ENCODE peak calls at places on chromosome 6, in four cellular contexts. G, Y, T and N are unnamed samples.

GRCh38 chr6:35370124-35370741 is 27.9 kb downstream of the PPARD start:
- DNase-seq in G (peak; percentile 73), Y (peak; percentile 65), T (no peak), N (no peak)

GRCh38 chr6:165515963-165516624 is 146.9 kb downstream of the PDE10A start:
- DNase-seq in G (peak; percentile 35), Y (no peak), T (no peak), N (no peak)

GRCh38 chr6:163354085-163354484 is 60.4 kb upstream of the QKI start:
- DNase-seq in G (no peak), Y (no peak), T (no peak), N (no peak)

GRCh38 chr6:39225946-39226437 is 3.3 kb downstream of the KCNK5 start:
- DNase-seq in G (no peak), Y (no peak), T (peak; percentile 59), N (no peak)

GRCh38 chr6:108365488-108365887 is 70.6 kb downstream of the AFG1L start:
- DNase-seq in G (no peak), Y (no peak), T (no peak), N (no peak)

GRCh38 chr6:99219788-99220187 is 129.7 kb downstream of the FAXC start:
- DNase-seq in G (peak; percentile 24), Y (no peak), T (no peak), N (no peak)

GRCh38 chr6:39207421-39208232 is 21.6 kb downstream of the KCNK5 start:
- DNase-seq in G (no peak), Y (no peak), T (no peak), N (no peak)

GRCh38 chr6:143485967-143486366 is 25.6 kb downstream of the FUCA2 start:
- DNase-seq in G (no peak), Y (no peak), T (no peak), N (no peak)

GRCh38 chr6:72783667-72784066 is 161.8 kb downstream of the KCNQ5 start:
- DNase-seq in G (no peak), Y (no peak), T (no peak), N (no peak)

GRCh38 chr6:161353208-161353613 is 79.3 kb upstream of the AGPAT4 start:
- DNase-seq in G (peak; percentile 52), Y (peak; percentile 46), T (peak; percentile 61), N (no peak)

GRCh38 chr6:39999006-39999867 is 65.0 kb upstream of the MOCS1 start:
- DNase-seq in G (no peak), Y (no peak), T (no peak), N (no peak)

GRCh38 chr6:75747371-75747984 is 1.6 kb upstream of the MYO6 start:
- DNase-seq in G (no peak), Y (no peak), T (no peak), N (no peak)

GRCh38 chr6:157804448-157805327 is 18.4 kb upstream of the SNX9 start:
- DNase-seq in G (no peak), Y (no peak), T (peak; percentile 45), N (no peak)

DNA sequence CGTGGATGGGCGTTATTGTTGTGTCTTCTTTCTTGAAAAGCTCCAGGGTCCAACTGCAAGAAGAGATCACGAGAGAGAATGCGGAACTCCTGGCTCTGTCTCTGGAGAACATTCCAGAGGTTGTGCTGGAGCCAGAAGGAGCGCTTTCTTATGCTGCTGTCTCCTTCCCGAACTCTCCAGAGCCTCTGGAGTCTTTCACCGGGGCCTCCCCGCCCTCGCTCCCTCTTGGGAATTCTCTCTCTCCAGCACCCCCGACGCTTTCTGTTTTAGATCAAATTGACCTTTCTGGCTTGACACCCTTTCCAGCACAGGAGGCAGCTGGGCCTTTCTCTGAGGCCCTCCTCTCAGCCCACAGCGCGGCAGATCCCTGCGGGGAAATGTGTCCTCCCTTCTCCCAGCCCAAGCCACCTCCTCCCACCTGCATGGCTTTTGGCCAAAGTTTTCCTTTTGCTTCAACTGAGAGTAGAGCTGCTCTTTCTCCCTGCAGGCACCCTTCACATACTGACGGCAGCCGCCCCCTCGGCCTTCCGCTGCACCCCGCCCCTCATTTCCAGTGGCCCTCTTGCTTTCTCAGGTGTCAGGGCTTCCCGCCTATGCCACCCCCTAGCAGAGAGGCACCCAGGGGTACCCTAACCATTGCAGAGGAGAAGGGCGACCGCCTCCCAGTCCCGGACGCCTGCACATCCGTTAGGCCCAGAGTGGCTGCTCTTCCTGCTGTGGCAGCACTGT is 6.6 kb upstream of the CCR6 start:
- DNase-seq in G (no peak), Y (no peak), T (no peak), N (no peak)
- H3K27ac ChIP-seq in G (no peak overlapping the region), Y (no peak overlapping the region), T (no peak overlapping the region), N (no peak overlapping the region)

GRCh38 chr6:11033825-11034224 is 10.3 kb downstream of the ELOVL2 start:
- DNase-seq in G (no peak), Y (no peak), T (no peak), N (no peak)

GRCh38 chr6:11039040-11039439 is 5.1 kb downstream of the ELOVL2 start:
- DNase-seq in G (no peak), Y (peak; percentile 35), T (no peak), N (no peak)

GRCh38 chr6:11035961-11036360 is 8.1 kb downstream of the ELOVL2 start:
- DNase-seq in G (no peak), Y (no peak), T (no peak), N (no peak)

GRCh38 chr6:11040134-11040533 is 4.0 kb downstream of the ELOVL2 start:
- DNase-seq in G (no peak), Y (no peak), T (no peak), N (no peak)

DNA sequence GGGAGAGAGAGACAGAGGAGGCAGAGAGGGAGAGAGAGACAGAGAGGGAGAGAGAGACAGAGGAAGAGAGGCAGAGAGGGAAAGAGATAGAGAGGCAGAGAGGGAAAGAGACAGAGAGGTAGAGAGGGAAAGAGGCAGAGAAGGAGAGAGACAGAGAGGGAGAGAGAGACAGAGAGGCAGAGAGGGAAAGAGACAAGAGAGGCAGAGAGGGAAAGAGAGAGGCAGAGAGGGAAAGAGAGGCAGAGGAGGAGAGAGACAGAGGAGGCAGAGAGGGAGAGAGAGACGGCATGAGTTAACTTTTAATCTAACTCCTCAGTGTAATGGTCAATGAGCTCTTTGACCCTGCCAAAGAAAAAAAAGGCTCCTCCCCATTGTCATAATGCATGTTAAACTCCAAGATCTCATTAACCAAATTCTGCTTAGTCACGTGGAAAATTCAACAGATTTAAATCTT is 7.1 kb downstream of the ELOVL2 start:
- DNase-seq in G (no peak), Y (no peak), T (no peak), N (no peak)
- H3K4me1 ChIP-seq in G (peaks cover 7% of the 10 kb centered on the region), Y (peaks cover 80% of the 10 kb centered on the region), T (no peaks in the 10 kb centered on the region), N (peaks cover 46% of the 10 kb centered on the region)

DNA sequence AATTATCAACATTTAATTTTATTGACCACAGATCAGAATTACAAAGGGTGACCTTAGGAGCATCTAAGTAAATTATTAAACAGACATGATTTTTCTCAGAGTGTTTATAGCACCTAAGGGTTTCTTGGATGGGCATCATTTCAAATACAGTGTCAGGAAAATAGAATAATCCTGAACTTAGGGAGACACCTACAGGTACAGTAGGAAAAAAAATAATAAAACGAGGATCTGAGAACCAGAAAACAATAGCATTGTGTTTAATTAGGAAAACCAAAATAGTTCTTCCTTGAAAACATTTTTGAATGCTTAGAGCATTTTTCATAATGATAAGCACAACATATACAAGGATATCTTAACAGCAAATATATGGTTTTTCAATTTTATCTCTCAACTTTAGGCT is 39.2 kb downstream of the MMUT start:
- DNase-seq in G (no peak), Y (no peak), T (no peak), N (no peak)
- TF ChIP-seq TCF7L2 in G (no peak), Y (no peak), T (no peak), N (no peak)

DNA sequence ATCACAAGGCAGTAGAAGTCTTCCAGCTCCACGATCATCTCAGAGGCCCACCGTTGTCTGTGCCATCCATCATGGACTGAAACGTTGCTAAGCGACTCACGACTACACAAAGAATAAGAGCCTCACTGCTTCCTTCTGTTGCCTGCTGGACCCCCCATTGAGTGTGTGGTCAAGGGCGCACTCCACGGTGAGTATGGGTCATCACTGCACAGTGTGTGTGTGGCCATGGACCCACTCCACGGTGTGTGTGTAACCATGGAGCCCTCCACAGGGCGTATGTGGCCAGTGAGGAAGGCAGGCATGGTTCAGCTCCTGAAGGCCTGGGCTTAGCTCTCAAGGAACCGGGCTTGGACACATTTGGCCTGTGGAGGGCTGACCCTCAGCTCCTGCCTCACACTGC is 123.4 kb upstream of the AFDN start:
- DNase-seq in G (no peak), Y (no peak), T (no peak), N (no peak)
- H3K27ac ChIP-seq in G (no peak overlapping the region), Y (no peak overlapping the region), T (no peak overlapping the region), N (no peak overlapping the region)

GRCh38 chr6:36515844-36516243 is 31.4 kb downstream of the STK38 start:
- DNase-seq in G (no peak), Y (no peak), T (no peak), N (no peak)
- H3K4me1 ChIP-seq in G (no peaks in the 10 kb centered on the region), Y (peaks cover 31% of the 10 kb centered on the region), T (no peaks in the 10 kb centered on the region), N (no peaks in the 10 kb centered on the region)

DNA sequence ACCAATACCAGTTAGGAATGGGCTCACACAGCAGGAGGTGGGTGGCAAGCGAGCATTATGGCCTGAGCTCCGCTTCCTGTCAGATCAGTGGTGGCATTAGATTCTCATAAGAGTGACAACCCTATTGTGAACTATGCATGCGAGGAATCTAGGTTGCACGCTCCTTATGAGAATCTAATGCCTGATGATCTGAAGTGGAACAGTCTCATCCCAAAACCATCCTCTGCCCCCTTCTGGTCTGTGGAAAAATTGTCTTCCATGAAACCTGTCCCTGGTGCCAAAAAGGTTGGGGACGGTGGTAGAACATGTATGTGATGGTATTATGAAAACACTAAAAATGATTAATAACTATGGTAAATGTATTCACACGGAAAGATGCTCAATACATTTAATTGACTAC is 99.7 kb upstream of the HIVEP1 start:
- DNase-seq in G (no peak), Y (no peak), T (no peak), N (no peak)
- TF ChIP-seq TCF7L2 in G (no peak), Y (no peak), T (no peak), N (no peak)